ENCODE peak calls at places on chromosome 1, in nine cellular contexts. J is body of pancreas, Y is A549, A is HCT116, E is HepG2, T is breast epithelium, G is endothelial cell of umbilical vein, M is K562, P is prostate gland. Q is an unnamed sample.

GRCh38 chr1:185348995-185349394 is 32.0 kb upstream of the IVNS1ABP start:
- DNase-seq in J (no peak), Y (no peak), A (no peak), E (no peak), T (no peak), G (no peak), M (no peak), P (no peak), Q (no peak)

GRCh38 chr1:2314297-2314802 is 77.0 kb downstream of the MORN1 start:
- DNase-seq in J (peak; percentile 71), Y (peak; percentile 46), A (no peak), E (peak; percentile 53), T (no peak), G (no peak), M (no peak), P (no peak), Q (peak; percentile 70)

GRCh38 chr1:66542811-66543767 is 9.1 kb downstream of the SGIP1 start:
- DNase-seq in J (peak; percentile 87), Y (peak; percentile 17), A (peak; percentile 91), E (peak; percentile 98), T (peak; percentile 88), G (peak; percentile 97), M (no peak), P (peak; percentile 9), Q (peak; percentile 52)

GRCh38 chr1:25098717-25099116 is 133.6 kb downstream of the SYF2 start:
- DNase-seq in J (no peak), Y (no peak), A (no peak), E (no peak), T (no peak), G (no peak), M (no peak), P (no peak), Q (no peak)

GRCh38 chr1:72705921-72706320 is 423.6 kb upstream of the NEGR1 start:
- DNase-seq in J (no peak), Y (no peak), A (no peak), E (no peak), T (no peak), G (no peak), M (no peak), P (no peak), Q (no peak)

GRCh38 chr1:202807367-202807925 is 775 bp downstream of the KDM5B start:
- DNase-seq in J (peak; percentile 20), Y (peak; percentile 51), A (no peak), E (no peak), T (peak; percentile 30), G (no peak), M (peak; percentile 90), P (peak; percentile 17), Q (peak; percentile 39)

GRCh38 chr1:12177999-12178441 is 11.2 kb downstream of the TNFRSF1B start:
- DNase-seq in J (peak; percentile 66), Y (no peak), A (peak; percentile 35), E (no peak), T (no peak), G (peak; percentile 85), M (no peak), P (no peak), Q (peak; percentile 81)

GRCh38 chr1:25699501-25700089 is 83.0 kb downstream of the MAN1C1 start:
- DNase-seq in J (no peak), Y (no peak), A (no peak), E (no peak), T (no peak), G (no peak), M (no peak), P (no peak), Q (peak; percentile 49)

DNA sequence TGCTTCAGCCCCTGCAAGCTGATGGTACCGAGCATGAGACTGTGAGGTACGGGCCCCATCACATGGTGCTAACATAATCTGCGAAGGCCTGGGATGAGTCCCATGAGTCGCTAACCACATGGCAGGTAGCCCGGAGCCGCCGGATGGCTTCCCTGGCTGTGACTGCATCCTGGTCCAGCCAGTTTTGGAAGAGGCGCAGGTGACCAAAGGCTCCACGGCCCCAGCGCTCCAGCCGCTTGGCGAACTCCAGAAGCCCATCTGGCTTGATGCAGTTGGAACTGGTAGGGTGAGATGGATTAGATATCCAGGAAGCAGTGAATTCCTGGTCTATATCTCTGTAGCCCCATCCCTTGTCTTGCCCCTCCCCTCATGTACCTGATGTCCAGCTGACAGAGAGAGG is 24.6 kb downstream of the LRRC41 start:
- DNase-seq in J (no peak), Y (no peak), A (no peak), E (no peak), T (peak; percentile 51), G (no peak), M (no peak), P (no peak), Q (peak; percentile 19)
- TF ChIP-seq POLR2A in J (no peak), Y (no peak), A (no peak), E (peak; percentile 46), T (no peak), G (no peak), M (peak; percentile 72), P (no peak), Q (no peak)

DNA sequence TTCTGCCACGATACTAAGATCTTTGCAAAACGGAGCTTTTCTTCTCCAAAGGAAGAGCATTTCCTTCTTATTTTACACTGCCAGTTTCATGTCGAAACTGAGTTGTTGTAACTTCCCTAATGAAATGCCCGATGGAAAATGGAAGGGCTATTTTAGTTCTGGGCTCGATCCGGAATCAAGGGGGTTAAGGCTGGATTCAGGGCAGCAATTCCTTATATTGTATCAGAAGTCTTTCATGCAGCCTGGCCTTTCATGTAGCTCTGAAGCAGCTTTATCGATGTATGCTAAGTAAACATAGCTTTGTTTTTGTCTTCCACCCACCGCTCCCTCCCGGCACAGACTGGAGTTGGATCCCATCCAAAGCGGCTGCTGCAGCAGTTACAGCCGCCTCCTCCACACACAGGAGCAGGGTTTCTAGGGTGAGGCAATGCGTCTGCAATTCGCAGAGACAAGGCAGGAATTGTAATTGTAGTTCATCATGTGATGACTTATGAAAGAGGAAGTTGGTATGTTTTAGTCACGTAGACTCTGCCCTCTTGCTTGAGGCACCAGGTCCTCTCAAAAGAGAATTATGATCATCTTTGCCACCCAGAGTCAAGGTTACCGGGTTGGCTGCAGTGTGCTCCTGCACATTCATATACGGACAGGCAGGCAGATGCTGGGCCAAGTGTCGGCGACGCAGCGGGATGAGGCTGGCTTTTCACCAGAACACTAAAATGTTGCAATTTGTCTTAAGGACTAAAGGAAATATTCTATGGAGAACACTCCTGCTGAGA is 2.6 kb upstream of the IRF2BP2 start:
- DNase-seq in J (peak; percentile 96), Y (peak; percentile 99), A (peak; percentile 97), E (peak; percentile 100), T (peak; percentile 94), G (peak; percentile 97), M (peak; percentile 78), P (peak; percentile 90), Q (peak; percentile 94)
- H3K4me1 ChIP-seq in J (peaks cover 63% of the 10 kb centered on the region), Y (peaks cover 57% of the 10 kb centered on the region), A (peaks cover 51% of the 10 kb centered on the region), E (peaks cover 66% of the 10 kb centered on the region), T (peaks cover 5% of the 10 kb centered on the region), G (peaks cover 32% of the 10 kb centered on the region), M (peaks cover 43% of the 10 kb centered on the region), P (peaks cover 9% of the 10 kb centered on the region), Q (peaks cover 7% of the 10 kb centered on the region)

DNA sequence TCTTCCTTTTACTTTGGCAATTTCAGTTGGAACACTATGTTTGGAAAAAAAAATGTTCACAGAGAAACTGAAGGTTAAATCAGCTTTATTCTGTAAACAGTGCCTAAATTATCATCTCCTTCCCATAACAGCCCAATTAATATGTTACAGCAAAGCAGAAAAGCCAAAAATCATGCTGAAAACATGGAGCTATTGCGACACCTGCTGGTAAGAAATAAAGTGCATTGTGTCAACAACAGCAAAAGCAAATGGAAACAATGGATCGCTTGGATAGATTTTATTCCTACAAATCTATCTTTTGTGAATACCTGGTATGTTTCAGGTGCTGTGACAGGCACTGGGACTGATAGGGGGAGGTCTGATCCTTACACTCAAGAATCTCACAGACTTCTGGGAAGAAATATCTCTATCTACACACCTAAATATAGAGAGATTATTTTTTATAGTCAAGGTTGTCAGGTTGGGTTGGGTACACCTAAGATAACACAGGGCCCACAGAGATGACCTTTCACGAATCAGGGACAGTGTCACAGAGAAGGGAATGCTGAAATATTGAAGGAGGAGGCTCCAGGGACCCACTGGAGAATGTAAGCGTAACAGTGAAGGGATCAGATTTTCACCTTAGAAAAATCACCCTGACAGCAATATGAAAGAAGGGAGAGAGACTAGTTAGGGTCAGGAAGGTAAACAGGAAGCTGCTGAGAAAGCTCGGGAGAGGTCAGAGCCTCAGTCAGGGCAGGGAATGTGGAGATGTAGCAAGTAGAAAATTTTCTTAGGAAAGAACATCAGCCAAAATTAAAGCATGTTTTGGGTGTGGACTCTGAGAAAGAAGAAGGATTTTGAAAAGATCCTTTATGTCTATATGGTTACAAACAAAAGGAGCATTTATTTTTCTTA is 16.5 kb upstream of the ERICH3 start:
- DNase-seq in J (peak; percentile 48), Y (peak; percentile 42), A (peak; percentile 32), E (peak; percentile 53), T (no peak), G (peak; percentile 63), M (peak; percentile 17), P (peak; percentile 55), Q (peak; percentile 24)
- TF ChIP-seq CTCF in J (peak; percentile 89), Y (peak; percentile 80), A (peak; percentile 70), E (peak; percentile 85), T (no peak), G (peak; percentile 67), M (peak; percentile 83), P (peak; percentile 84), Q (peak; percentile 86)

GRCh38 chr1:170665625-170666024 is 1.7 kb downstream of the PRRX1 start:
- DNase-seq in J (no peak), Y (no peak), A (no peak), E (no peak), T (no peak), G (no peak), M (no peak), P (no peak), Q (peak; percentile 48)

GRCh38 chr1:170664283-170664827 is 424 bp downstream of the PRRX1 start:
- DNase-seq in J (peak; percentile 27), Y (no peak), A (no peak), E (no peak), T (no peak), G (peak; percentile 23), M (no peak), P (no peak), Q (peak; percentile 45)

GRCh38 chr1:170663441-170664282 is at the start of gene PRRX1:
- DNase-seq in J (no peak), Y (no peak), A (no peak), E (no peak), T (no peak), G (no peak), M (no peak), P (no peak), Q (peak; percentile 70)

GRCh38 chr1:170666661-170667060 is 2.7 kb downstream of the PRRX1 start:
- DNase-seq in J (no peak), Y (no peak), A (no peak), E (no peak), T (no peak), G (no peak), M (no peak), P (no peak), Q (peak; percentile 51)

DNA sequence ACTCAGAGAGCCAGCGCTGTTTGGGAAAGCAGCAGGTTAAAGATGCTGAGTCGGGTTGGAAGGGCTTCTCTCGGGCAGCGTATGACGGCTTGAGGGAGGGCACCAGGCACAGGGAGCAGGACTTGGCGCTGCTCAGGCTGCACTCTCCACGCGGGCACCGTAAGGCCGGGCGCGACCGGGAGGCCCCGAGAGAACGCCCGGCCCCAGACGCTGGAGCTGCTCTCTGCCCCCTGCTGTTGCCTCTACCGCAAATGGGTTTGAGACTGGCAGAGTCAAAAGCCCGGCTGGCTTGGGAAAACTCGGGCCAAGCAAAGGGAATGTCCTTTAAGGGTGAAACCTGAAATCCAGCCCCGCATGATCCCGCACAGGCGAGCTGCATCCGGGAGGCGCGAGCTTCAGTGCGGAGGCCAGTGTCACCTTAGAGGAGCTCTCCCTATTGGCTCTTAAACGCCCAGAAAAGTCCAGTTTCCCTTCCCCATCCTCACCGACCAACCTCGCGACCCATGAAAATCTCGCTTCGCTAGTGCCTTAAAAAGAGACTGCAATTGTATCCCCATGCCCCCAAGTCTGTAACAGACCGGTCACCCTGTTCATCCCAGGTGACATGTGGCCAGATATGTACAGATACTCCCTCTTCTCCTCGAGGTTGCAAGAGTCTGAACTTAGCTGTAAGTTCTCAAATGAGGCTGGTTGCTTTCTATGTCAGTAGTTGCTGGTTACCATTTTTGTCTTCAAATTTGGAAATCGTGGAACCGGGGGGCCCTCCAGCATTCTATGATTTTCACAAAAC is 1.1 kb downstream of the PRRX1 start:
- DNase-seq in J (peak; percentile 29), Y (peak; percentile 22), A (no peak), E (no peak), T (no peak), G (peak; percentile 43), M (no peak), P (no peak), Q (peak; percentile 48)
- TF ChIP-seq POLR2A in J (no peak), Y (no peak), A (no peak), E (no peak), T (no peak), G (no peak), M (no peak), P (no peak), Q (no peak)